ENCODE peak calls at places on chromosomes 4 and X, in nine cellular contexts. V is anterior cingulate cortex, R is neural crest cell, E is GM12865, B is neural progenitor cell, F is WTC11, W is fibroblast of the aortic adventitia, D is lower lobe of right lung, H is H54. O is an unnamed sample.

GRCh38 chr4:183257808-183258207 is 62.3 kb downstream of the CLDN22 start:
- DNase-seq in V (no peak), R (no peak), E (no peak), B (peak), F (no peak), W (no peak), D (no peak), H (no peak), O (no peak)

GRCh38 chr4:41346306-41347061 is 89.8 kb downstream of the UCHL1 start:
- DNase-seq in V (no peak), R (no peak), E (no peak), B (peak), F (no peak), W (no peak), D (no peak), H (no peak), O (no peak)

GRCh38 chrX:21972046-21972445 is 31.5 kb downstream of the SMS start:
- DNase-seq in V (no peak), R (no peak), E (no peak), B (no peak), F (no peak), W (no peak), D (no peak), H (no peak), O (no peak)

GRCh38 chrX:131861088-131861787 is 161.9 kb upstream of the STK26 start:
- DNase-seq in V (no peak), R (no peak), E (no peak), B (no peak), F (no peak), W (no peak), D (no peak), H (no peak), O (no peak)

GRCh38 chrX:102976793-102977495 is 39.9 kb downstream of the RAB40AL start:
- DNase-seq in V (no peak), R (no peak), E (no peak), B (no peak), F (no peak), W (peak), D (no peak), H (no peak), O (no peak)

GRCh38 chrX:47166126-47166525 is 21.1 kb downstream of the RBM10 start:
- DNase-seq in V (no peak), R (no peak), E (no peak), B (no peak), F (no peak), W (peak), D (no peak), H (no peak), O (peak)

GRCh38 chr4:79249879-79250503 is 75.9 kb downstream of the NAA11 start:
- DNase-seq in V (no peak), R (no peak), E (no peak), B (no peak), F (no peak), W (no peak), D (no peak), H (no peak), O (no peak)

GRCh38 chr4:7429601-7430078 is 5.1 kb downstream of the PSAPL1 start:
- DNase-seq in V (no peak), R (no peak), E (no peak), B (no peak), F (no peak), W (no peak), D (peak), H (no peak), O (peak)

GRCh38 chrX:45191383-45191782 is 9.3 kb downstream of the DIPK2B start:
- DNase-seq in V (no peak), R (no peak), E (peak), B (no peak), F (no peak), W (no peak), D (no peak), H (no peak), O (no peak)

GRCh38 chrX:107747596-107748161 is 27.9 kb downstream of the TSC22D3 start:
- DNase-seq in V (no peak), R (no peak), E (no peak), B (peak), F (no peak), W (peak), D (peak), H (peak), O (no peak)

GRCh38 chr4:102759835-102760644 is 728 bp downstream of the MANBA start:
- DNase-seq in V (no peak), R (no peak), E (peak), B (peak), F (no peak), W (peak), D (no peak), H (peak), O (no peak)

GRCh38 chrX:32448320-32448719 is 763.0 kb downstream of the DMD start:
- DNase-seq in V (no peak), R (no peak), E (peak), B (no peak), F (no peak), W (no peak), D (no peak), H (no peak), O (no peak)

GRCh38 chrX:46204721-46205422 is 340.3 kb downstream of the ZNF674 start:
- DNase-seq in V (no peak), R (no peak), E (peak), B (no peak), F (no peak), W (no peak), D (no peak), H (no peak), O (no peak)

GRCh38 chrX:87710580-87710979 is 193.0 kb downstream of the KLHL4 start:
- DNase-seq in V (no peak), R (no peak), E (no peak), B (no peak), F (no peak), W (no peak), D (no peak), H (no peak), O (no peak)

GRCh38 chr4:2931765-2932560 is 31.2 kb downstream of the NOP14 start:
- DNase-seq in V (no peak), R (no peak), E (peak), B (no peak), F (peak), W (no peak), D (peak), H (no peak), O (no peak)

GRCh38 chr4:152079543-152080293 is 318.9 kb upstream of the GATB start:
- DNase-seq in V (no peak), R (no peak), E (peak), B (no peak), F (no peak), W (no peak), D (no peak), H (no peak), O (no peak)

GRCh38 chr4:82491251-82491960 is 61.0 kb downstream of the ENOPH1 start:
- DNase-seq in V (no peak), R (no peak), E (no peak), B (no peak), F (no peak), W (no peak), D (no peak), H (no peak), O (no peak)

GRCh38 chr4:48380583-48381167 is 39.3 kb downstream of the SLAIN2 start:
- DNase-seq in V (no peak), R (no peak), E (no peak), B (no peak), F (no peak), W (no peak), D (no peak), H (no peak), O (no peak)

GRCh38 chr4:98516441-98517323 is 141.7 kb downstream of the TSPAN5 start:
- DNase-seq in V (no peak), R (no peak), E (no peak), B (no peak), F (no peak), W (no peak), D (no peak), H (no peak), O (no peak)

GRCh38 chr4:82774711-82775171 is 23.9 kb downstream of the SCD5 start:
- DNase-seq in V (peak), R (no peak), E (no peak), B (peak), F (no peak), W (peak), D (no peak), H (no peak), O (no peak)

GRCh38 chr4:168882650-168883233 is 127.3 kb downstream of the CBR4 start:
- DNase-seq in V (no peak), R (no peak), E (no peak), B (no peak), F (no peak), W (peak), D (no peak), H (no peak), O (no peak)

GRCh38 chrX:66633541-66633940 is 5.3 kb downstream of the EDA2R start:
- DNase-seq in V (no peak), R (no peak), E (no peak), B (no peak), F (no peak), W (peak), D (no peak), H (no peak), O (no peak)

GRCh38 chr4:43331226-43332078 is 438.9 kb downstream of the GRXCR1 start:
- DNase-seq in V (no peak), R (no peak), E (no peak), B (no peak), F (no peak), W (peak), D (no peak), H (no peak), O (no peak)

GRCh38 chrX:123797543-123798447 is 62.1 kb upstream of the XIAP start:
- DNase-seq in V (no peak), R (no peak), E (no peak), B (no peak), F (no peak), W (no peak), D (no peak), H (no peak), O (peak)

GRCh38 chr4:40305329-40306193 is 29.6 kb upstream of the CHRNA9 start:
- DNase-seq in V (no peak), R (no peak), E (peak), B (no peak), F (no peak), W (no peak), D (no peak), H (no peak), O (no peak)

GRCh38 chr4:40502220-40502619 is 127.4 kb downstream of the RBM47 start:
- DNase-seq in V (no peak), R (no peak), E (no peak), B (no peak), F (no peak), W (no peak), D (no peak), H (no peak), O (no peak)

GRCh38 chr4:184457530-184458249 is 16.7 kb downstream of the IRF2 start:
- DNase-seq in V (no peak), R (no peak), E (no peak), B (no peak), F (no peak), W (no peak), D (no peak), H (no peak), O (no peak)

GRCh38 chr4:173960398-173960797 is 323.1 kb downstream of the FBXO8 start:
- DNase-seq in V (no peak), R (no peak), E (no peak), B (no peak), F (no peak), W (no peak), D (no peak), H (no peak), O (no peak)

GRCh38 chrX:1581132-1581531 is 10.3 kb upstream of the AKAP17A start:
- DNase-seq in V (no peak), R (peak), E (peak), B (no peak), F (peak), W (no peak), D (no peak), H (no peak), O (peak)

GRCh38 chr4:158176108-158176507 is 3.3 kb upstream of the GASK1B start:
- DNase-seq in V (no peak), R (no peak), E (no peak), B (no peak), F (no peak), W (peak), D (peak), H (no peak), O (no peak)

O was measured in mesenteric fat pad.